ENCODE peak calls at places on chromosome 22, in eight cellular contexts. U is NCI-H1048; H is stimulated activated CD8-positive, alpha-beta memory T cell treated with anti-CD3 and anti-CD28 coated beads, Interleukin-2, amount 100 ng/mL, for 1 hour; R is effector memory CD4-positive, alpha-beta T cell; S is stimulated activated CD4-positive, alpha-beta T cell treated with anti-CD3 and anti-CD28 coated beads, TNF-alpha, amount 100 ng/mL, for 24 hours; K is EL; F is activated CD4-positive, alpha-beta T cell treated with anti-CD3 and anti-CD28 coated beads, Interleukin-2, amount 10 ng/mL, durations not matched to agents 24 days and 14 days; V is activated T-cell treated with anti-CD3 and anti-CD28 coated beads, Interleukin-2, amount 50 U/mL, for 48 hours. A is an unnamed sample.
A peak's percentile ranks its signal among the peaks of the same experiment; 100 is the strongest.

GRCh38 chr22:25403284-25403606 is 161.2 kb upstream of the GRK3 start:
- DNase-seq in R (no peak), V (no peak), H (no peak), F (no peak), K (no peak), S (no peak), U (no peak), A (no peak)

GRCh38 chr22:31093090-31093850 is 12.2 kb downstream of the SMTN start:
- DNase-seq in V (no peak), K (no peak), F (no peak), R (no peak), S (no peak), U (no peak), H (no peak), A (no peak)

GRCh38 chr22:28019881-28020861 is 101.1 kb upstream of the PITPNB start:
- DNase-seq in U (no peak), S (peak; percentile 42), K (peak; percentile 77), R (peak; percentile 15), F (peak; percentile 89), H (peak; percentile 43), V (peak; percentile 82), A (peak; percentile 33)

GRCh38 chr22:50008151-50009040 is 4.2 kb downstream of the IL17REL start:
- DNase-seq in R (no peak), K (no peak), F (no peak), V (no peak), H (no peak), S (no peak), U (no peak), A (no peak)

GRCh38 chr22:43436536-43437267 is 24.9 kb downstream of the MPPED1 start:
- DNase-seq in U (no peak), R (no peak), V (no peak), K (no peak), S (no peak), H (no peak), F (no peak), A (no peak)

GRCh38 chr22:46547179-46547882 is 9.9 kb upstream of the CELSR1 start:
- DNase-seq in K (peak; percentile 88), F (no peak), R (no peak), S (no peak), H (no peak), U (no peak), V (no peak), A (no peak)

GRCh38 chr22:19843857-19844422 is 10.7 kb downstream of the GNB1L start:
- DNase-seq in U (no peak), V (no peak), H (no peak), F (peak; percentile 52), R (no peak), S (no peak), K (no peak), A (no peak)

GRCh38 chr22:29309332-29310064 is 3.0 kb downstream of the GAS2L1 start:
- DNase-seq in V (no peak), K (no peak), F (no peak), R (no peak), H (no peak), U (no peak), S (no peak), A (no peak)

GRCh38 chr22:46902998-46903916 is 140.8 kb downstream of the TBC1D22A start:
- DNase-seq in R (no peak), S (no peak), V (no peak), K (no peak), F (no peak), U (no peak), H (no peak), A (no peak)

GRCh38 chr22:43889366-43890253 is 2.2 kb downstream of the PNPLA5 start:
- DNase-seq in V (no peak), S (no peak), R (no peak), K (peak; percentile 36), H (no peak), U (no peak), F (no peak), A (no peak)

GRCh38 chr22:46537946-46538815 is 761 bp upstream of the CELSR1 start:
- DNase-seq in U (no peak), K (peak; percentile 35), R (no peak), S (no peak), F (no peak), V (peak; percentile 31), H (no peak), A (no peak)

GRCh38 chr22:23762866-23763578 is at the start of gene C22orf15:
- DNase-seq in K (peak; percentile 79), R (no peak), U (no peak), V (no peak), H (no peak), S (no peak), F (peak; percentile 73), A (no peak)

GRCh38 chr22:17634696-17635095 is 3.9 kb upstream of the BCL2L13 start:
- DNase-seq in R (no peak), U (no peak), S (no peak), V (no peak), K (peak; percentile 87), H (no peak), F (no peak), A (no peak)

GRCh38 chr22:46586123-46586519 is 34.1 kb upstream of the GRAMD4 start:
- DNase-seq in V (no peak), K (no peak), R (no peak), F (no peak), H (no peak), U (no peak), S (no peak), A (no peak)

GRCh38 chr22:36144886-36145541 is 15.5 kb downstream of the APOL3 start:
- DNase-seq in H (no peak), R (no peak), V (peak; percentile 55), U (no peak), K (peak; percentile 76), F (peak; percentile 76), S (no peak), A (no peak)